ENCODE peak calls at places on chromosomes 2 and 18, in seven cellular contexts. One of them, this sample, is unnamed.

GRCh38 chr2:69390001-69390400 is 3.0 kb upstream of the GFPT1 start:
- DNase-seq in prostate gland: no peak
- DNase-seq in naive thymus-derived CD4-positive, alpha-beta T cell: no peak
- DNase-seq in uterus: no peak
- DNase-seq in kidney: no peak
- DNase-seq in neural progenitor cell: no peak
- DNase-seq in psoas muscle: no peak
- DNase-seq in this sample: no peak

GRCh38 chr2:226554726-226555125 is 244.9 kb downstream of the IRS1 start:
- DNase-seq in prostate gland: no peak
- DNase-seq in naive thymus-derived CD4-positive, alpha-beta T cell: no peak
- DNase-seq in uterus: no peak
- DNase-seq in kidney: no peak
- DNase-seq in neural progenitor cell: no peak
- DNase-seq in psoas muscle: no peak
- DNase-seq in this sample: no peak

GRCh38 chr18:51051105-51051712 is 21.2 kb downstream of the SMAD4 start:
- DNase-seq in prostate gland: peak; percentile 26
- DNase-seq in naive thymus-derived CD4-positive, alpha-beta T cell: peak; percentile 65
- DNase-seq in uterus: no peak
- DNase-seq in kidney: no peak
- DNase-seq in neural progenitor cell: peak; percentile 81
- DNase-seq in psoas muscle: no peak
- DNase-seq in this sample: no peak

GRCh38 chr2:220117010-220117409 is 489.6 kb downstream of the SLC4A3 start:
- DNase-seq in prostate gland: no peak
- DNase-seq in naive thymus-derived CD4-positive, alpha-beta T cell: no peak
- DNase-seq in uterus: no peak
- DNase-seq in kidney: no peak
- DNase-seq in neural progenitor cell: no peak
- DNase-seq in psoas muscle: no peak
- DNase-seq in this sample: no peak

GRCh38 chr2:218229239-218229638 is 12.2 kb downstream of the ARPC2 start:
- DNase-seq in prostate gland: peak; percentile 17
- DNase-seq in naive thymus-derived CD4-positive, alpha-beta T cell: peak; percentile 58
- DNase-seq in uterus: no peak
- DNase-seq in kidney: no peak
- DNase-seq in neural progenitor cell: no peak
- DNase-seq in psoas muscle: no peak
- DNase-seq in this sample: no peak

GRCh38 chr18:60060578-60060977 is 160.8 kb downstream of the PMAIP1 start:
- DNase-seq in prostate gland: no peak
- DNase-seq in naive thymus-derived CD4-positive, alpha-beta T cell: no peak
- DNase-seq in uterus: no peak
- DNase-seq in kidney: no peak
- DNase-seq in neural progenitor cell: no peak
- DNase-seq in psoas muscle: no peak
- DNase-seq in this sample: no peak

GRCh38 chr18:55328301-55328700 is 259.7 kb downstream of the TCF4 start:
- DNase-seq in prostate gland: no peak
- DNase-seq in naive thymus-derived CD4-positive, alpha-beta T cell: no peak
- DNase-seq in uterus: no peak
- DNase-seq in kidney: no peak
- DNase-seq in neural progenitor cell: no peak
- DNase-seq in psoas muscle: no peak
- DNase-seq in this sample: no peak

GRCh38 chr2:219570194-219570923 is 980 bp downstream of the OBSL1 start:
- DNase-seq in prostate gland: no peak
- DNase-seq in naive thymus-derived CD4-positive, alpha-beta T cell: no peak
- DNase-seq in uterus: no peak
- DNase-seq in kidney: peak; percentile 83
- DNase-seq in neural progenitor cell: peak; percentile 65
- DNase-seq in psoas muscle: peak; percentile 51
- DNase-seq in this sample: peak; percentile 55

GRCh38 chr2:45782968-45783367 is 131.5 kb downstream of the PRKCE start:
- DNase-seq in prostate gland: no peak
- DNase-seq in naive thymus-derived CD4-positive, alpha-beta T cell: no peak
- DNase-seq in uterus: no peak
- DNase-seq in kidney: no peak
- DNase-seq in neural progenitor cell: peak; percentile 45
- DNase-seq in psoas muscle: no peak
- DNase-seq in this sample: no peak

GRCh38 chr2:88148929-88149438 is 21.1 kb upstream of the FABP1 start:
- DNase-seq in prostate gland: no peak
- DNase-seq in naive thymus-derived CD4-positive, alpha-beta T cell: no peak
- DNase-seq in uterus: no peak
- DNase-seq in kidney: no peak
- DNase-seq in neural progenitor cell: no peak
- DNase-seq in psoas muscle: no peak
- DNase-seq in this sample: no peak

GRCh38 chr18:23099621-23100020 is 35.7 kb upstream of the CABLES1 start:
- DNase-seq in prostate gland: peak; percentile 26
- DNase-seq in naive thymus-derived CD4-positive, alpha-beta T cell: no peak
- DNase-seq in uterus: no peak
- DNase-seq in kidney: peak; percentile 6
- DNase-seq in neural progenitor cell: no peak
- DNase-seq in psoas muscle: no peak
- DNase-seq in this sample: no peak

GRCh38 chr2:96856776-96857673 is 791 bp downstream of the ANKRD39 start:
- DNase-seq in prostate gland: no peak
- DNase-seq in naive thymus-derived CD4-positive, alpha-beta T cell: peak; percentile 33
- DNase-seq in uterus: peak; percentile 40
- DNase-seq in kidney: peak; percentile 26
- DNase-seq in neural progenitor cell: peak; percentile 44
- DNase-seq in psoas muscle: no peak
- DNase-seq in this sample: peak; percentile 52

GRCh38 chr2:220445429-220446105 is 818.1 kb downstream of the SLC4A3 start:
- DNase-seq in prostate gland: no peak
- DNase-seq in naive thymus-derived CD4-positive, alpha-beta T cell: no peak
- DNase-seq in uterus: no peak
- DNase-seq in kidney: no peak
- DNase-seq in neural progenitor cell: no peak
- DNase-seq in psoas muscle: no peak
- DNase-seq in this sample: no peak

GRCh38 chr2:216590780-216591179 is 42.4 kb upstream of the IGFBP2 start:
- DNase-seq in prostate gland: no peak
- DNase-seq in naive thymus-derived CD4-positive, alpha-beta T cell: no peak
- DNase-seq in uterus: peak; percentile 84
- DNase-seq in kidney: peak; percentile 81
- DNase-seq in neural progenitor cell: no peak
- DNase-seq in psoas muscle: no peak
- DNase-seq in this sample: no peak

GRCh38 chr2:198004173-198004572 is 199.8 kb downstream of the PLCL1 start:
- DNase-seq in prostate gland: no peak
- DNase-seq in naive thymus-derived CD4-positive, alpha-beta T cell: no peak
- DNase-seq in uterus: no peak
- DNase-seq in kidney: no peak
- DNase-seq in neural progenitor cell: no peak
- DNase-seq in psoas muscle: no peak
- DNase-seq in this sample: no peak

DNA sequence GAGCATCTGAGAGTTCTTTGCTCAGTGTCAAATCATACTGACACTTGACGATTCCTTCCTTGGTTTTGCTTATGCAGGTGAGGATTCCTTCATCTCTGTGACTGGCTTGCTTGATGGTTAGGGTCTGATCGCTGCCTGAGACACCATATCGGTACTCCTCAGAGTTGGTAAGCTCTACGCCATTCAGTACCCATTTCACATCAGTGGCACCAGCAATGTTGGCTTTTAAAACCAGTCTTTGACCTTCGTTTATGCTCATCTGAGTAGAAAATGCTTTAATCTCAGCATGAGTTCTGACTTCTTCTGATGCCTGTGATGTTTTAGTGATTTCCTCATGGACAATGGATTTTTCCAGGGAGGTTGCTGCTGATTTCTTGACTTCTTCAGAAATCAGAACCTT is 48.4 kb downstream of the PLEKHA3 start:
- DNase-seq in prostate gland: no peak
- DNase-seq in naive thymus-derived CD4-positive, alpha-beta T cell: no peak
- DNase-seq in uterus: no peak
- DNase-seq in kidney: no peak
- DNase-seq in neural progenitor cell: no peak
- DNase-seq in psoas muscle: no peak
- DNase-seq in this sample: no peak
- H3K4me3 ChIP-seq in prostate gland: no peak overlapping the region
- H3K4me3 ChIP-seq in naive thymus-derived CD4-positive, alpha-beta T cell: no peak overlapping the region
- H3K4me3 ChIP-seq in uterus: no peak overlapping the region
- H3K4me3 ChIP-seq in kidney: no peak overlapping the region
- H3K4me3 ChIP-seq in neural progenitor cell: no peak overlapping the region
- H3K4me3 ChIP-seq in psoas muscle: no peak overlapping the region
- H3K4me3 ChIP-seq in this sample: no peak overlapping the region

GRCh38 chr18:75473316-75473715 is 45.8 kb upstream of the SMIM21 start:
- DNase-seq in prostate gland: no peak
- DNase-seq in naive thymus-derived CD4-positive, alpha-beta T cell: no peak
- DNase-seq in uterus: no peak
- DNase-seq in kidney: no peak
- DNase-seq in neural progenitor cell: no peak
- DNase-seq in psoas muscle: no peak
- DNase-seq in this sample: no peak
- H3K27ac ChIP-seq in prostate gland: no peak overlapping the region
- H3K27ac ChIP-seq in naive thymus-derived CD4-positive, alpha-beta T cell: no peak overlapping the region
- H3K27ac ChIP-seq in uterus: no peak overlapping the region
- H3K27ac ChIP-seq in kidney: no peak overlapping the region
- H3K27ac ChIP-seq in neural progenitor cell: no peak overlapping the region
- H3K27ac ChIP-seq in psoas muscle: no peak overlapping the region
- H3K27ac ChIP-seq in this sample: no peak overlapping the region

DNA sequence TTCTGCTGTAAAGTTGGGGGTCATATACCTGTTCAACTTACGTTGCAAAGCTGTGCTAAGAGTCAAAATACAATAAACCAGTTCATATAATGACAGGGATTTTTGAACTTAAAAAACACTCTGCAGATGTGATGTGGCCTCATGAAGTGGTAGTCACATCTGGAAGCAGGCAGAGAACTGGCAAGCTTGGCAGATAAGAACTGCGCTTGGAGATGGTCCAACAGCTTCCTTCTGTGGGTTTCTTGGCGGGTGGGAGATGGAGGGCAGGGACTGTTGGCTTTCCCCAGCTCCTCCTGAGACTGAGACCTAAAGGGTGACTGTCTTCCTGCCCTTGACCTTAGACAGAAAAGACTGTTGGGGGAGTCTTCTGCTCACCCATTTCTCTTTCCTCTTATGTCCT is 140.4 kb downstream of the CTIF start:
- DNase-seq in prostate gland: no peak
- DNase-seq in naive thymus-derived CD4-positive, alpha-beta T cell: no peak
- DNase-seq in uterus: no peak
- DNase-seq in kidney: no peak
- DNase-seq in neural progenitor cell: no peak
- DNase-seq in psoas muscle: no peak
- DNase-seq in this sample: no peak
- H3K4me3 ChIP-seq in prostate gland: no peak overlapping the region
- H3K4me3 ChIP-seq in naive thymus-derived CD4-positive, alpha-beta T cell: no peak overlapping the region
- H3K4me3 ChIP-seq in uterus: no peak overlapping the region
- H3K4me3 ChIP-seq in kidney: no peak overlapping the region
- H3K4me3 ChIP-seq in neural progenitor cell: no peak overlapping the region
- H3K4me3 ChIP-seq in psoas muscle: no peak overlapping the region
- H3K4me3 ChIP-seq in this sample: no peak overlapping the region

DNA sequence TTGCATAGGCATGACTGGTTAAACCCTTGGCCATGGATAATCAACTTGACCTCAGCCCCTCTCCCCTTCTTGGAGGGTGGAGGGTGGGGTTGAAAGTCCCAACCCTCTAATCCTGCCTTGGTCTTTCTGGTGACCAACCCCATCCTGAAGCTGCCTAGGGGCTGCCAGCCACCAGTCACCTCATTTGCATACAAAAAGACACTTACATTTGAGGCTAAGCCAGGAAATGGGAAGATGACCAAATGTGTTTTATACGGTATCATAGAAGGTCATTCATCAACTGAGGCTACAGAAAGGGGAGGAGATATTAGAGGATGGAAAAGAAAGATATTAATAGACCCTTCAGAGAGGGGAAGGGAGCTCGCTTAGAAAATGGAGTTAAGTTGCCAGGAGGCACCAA is 96.8 kb downstream of the NCK2 start:
- DNase-seq in prostate gland: no peak
- DNase-seq in naive thymus-derived CD4-positive, alpha-beta T cell: no peak
- DNase-seq in uterus: no peak
- DNase-seq in kidney: no peak
- DNase-seq in neural progenitor cell: no peak
- DNase-seq in psoas muscle: no peak
- DNase-seq in this sample: no peak
- H3K27ac ChIP-seq in prostate gland: no peak overlapping the region
- H3K27ac ChIP-seq in naive thymus-derived CD4-positive, alpha-beta T cell: no peak overlapping the region
- H3K27ac ChIP-seq in uterus: no peak overlapping the region
- H3K27ac ChIP-seq in kidney: no peak overlapping the region
- H3K27ac ChIP-seq in neural progenitor cell: no peak overlapping the region
- H3K27ac ChIP-seq in psoas muscle: no peak overlapping the region
- H3K27ac ChIP-seq in this sample: no peak overlapping the region

GRCh38 chr2:53129851-53130250 is 637.8 kb upstream of the CHAC2 start:
- DNase-seq in prostate gland: no peak
- DNase-seq in naive thymus-derived CD4-positive, alpha-beta T cell: no peak
- DNase-seq in uterus: no peak
- DNase-seq in kidney: no peak
- DNase-seq in neural progenitor cell: no peak
- DNase-seq in psoas muscle: no peak
- DNase-seq in this sample: no peak

GRCh38 chr2:53131416-53131815 is 636.2 kb upstream of the CHAC2 start:
- DNase-seq in prostate gland: no peak
- DNase-seq in naive thymus-derived CD4-positive, alpha-beta T cell: no peak
- DNase-seq in uterus: no peak
- DNase-seq in kidney: no peak
- DNase-seq in neural progenitor cell: no peak
- DNase-seq in psoas muscle: no peak
- DNase-seq in this sample: no peak

GRCh38 chr2:53127061-53127650 is 640.4 kb upstream of the CHAC2 start:
- DNase-seq in prostate gland: no peak
- DNase-seq in naive thymus-derived CD4-positive, alpha-beta T cell: no peak
- DNase-seq in uterus: no peak
- DNase-seq in kidney: no peak
- DNase-seq in neural progenitor cell: no peak
- DNase-seq in psoas muscle: no peak
- DNase-seq in this sample: no peak

DNA sequence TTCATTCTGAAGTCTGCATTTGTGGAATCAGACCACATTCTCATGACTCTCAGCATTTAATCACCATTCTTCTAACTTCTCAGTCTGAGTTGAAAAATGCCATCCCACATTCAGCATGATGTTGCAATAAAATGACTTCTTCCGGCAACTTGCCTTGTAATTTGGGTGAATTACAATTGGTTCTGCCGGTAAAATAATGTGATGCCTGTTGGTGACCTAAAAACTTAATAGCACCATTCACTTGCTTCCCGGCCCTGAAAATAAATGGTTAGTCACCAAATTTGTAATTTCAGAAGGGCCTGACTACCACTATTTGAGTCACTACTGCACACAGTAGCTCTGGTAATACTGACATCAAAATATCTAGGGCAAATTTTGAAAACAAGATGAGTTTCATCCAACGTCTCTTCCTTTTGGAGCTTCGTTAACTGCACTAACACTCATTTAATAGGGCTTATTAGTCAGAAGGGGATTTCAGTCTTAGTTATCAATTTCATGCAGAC is 637.1 kb upstream of the CHAC2 start:
- DNase-seq in prostate gland: no peak
- DNase-seq in naive thymus-derived CD4-positive, alpha-beta T cell: no peak
- DNase-seq in uterus: no peak
- DNase-seq in kidney: no peak
- DNase-seq in neural progenitor cell: no peak
- DNase-seq in psoas muscle: no peak
- DNase-seq in this sample: no peak
- H3K4me3 ChIP-seq in prostate gland: no peak overlapping the region
- H3K4me3 ChIP-seq in naive thymus-derived CD4-positive, alpha-beta T cell: no peak overlapping the region
- H3K4me3 ChIP-seq in uterus: no peak overlapping the region
- H3K4me3 ChIP-seq in kidney: no peak overlapping the region
- H3K4me3 ChIP-seq in neural progenitor cell: no peak overlapping the region
- H3K4me3 ChIP-seq in psoas muscle: no peak overlapping the region
- H3K4me3 ChIP-seq in this sample: no peak overlapping the region

GRCh38 chr18:3245185-3245564 is 2.4 kb upstream of the MYL12A start:
- DNase-seq in prostate gland: no peak
- DNase-seq in naive thymus-derived CD4-positive, alpha-beta T cell: no peak
- DNase-seq in uterus: no peak
- DNase-seq in kidney: no peak
- DNase-seq in neural progenitor cell: no peak
- DNase-seq in psoas muscle: no peak
- DNase-seq in this sample: no peak
- H3K27ac ChIP-seq in prostate gland: no peak overlapping the region
- H3K27ac ChIP-seq in naive thymus-derived CD4-positive, alpha-beta T cell: no peak overlapping the region
- H3K27ac ChIP-seq in uterus: peak overlapping the region; percentile 92
- H3K27ac ChIP-seq in kidney: peak overlapping the region; percentile 97
- H3K27ac ChIP-seq in neural progenitor cell: no peak overlapping the region
- H3K27ac ChIP-seq in psoas muscle: peak overlapping the region; percentile 99
- H3K27ac ChIP-seq in this sample: no peak overlapping the region